ENCODE peak calls at places on chromosomes 13 and 19, in four cellular contexts. Q is left ventricle myocardium inferior, X is right cardiac atrium, G is Karpas-422. M is an unnamed sample.

GRCh38 chr19:19064098-19064722 is 416 bp downstream of the SLC25A42 start:
- DNase-seq in Q (no peak), X (no peak), G (no peak), M (no peak)

GRCh38 chr19:32771596-32771995 is 52.0 kb downstream of the TDRD12 start:
- DNase-seq in Q (no peak), X (no peak), G (no peak), M (no peak)

GRCh38 chr13:50320297-50320862 is 305.1 kb downstream of the KCNRG start:
- DNase-seq in Q (no peak), X (no peak), G (no peak), M (peak)

GRCh38 chr13:60369242-60369641 is 27.8 kb upstream of the TDRD3 start:
- DNase-seq in Q (no peak), X (no peak), G (peak), M (peak)

GRCh38 chr19:39497850-39498261 is 891 bp upstream of the DLL3 start:
- DNase-seq in Q (no peak), X (peak), G (peak), M (no peak)

GRCh38 chr19:38049105-38049649 is 142.2 kb downstream of the SIPA1L3 start:
- DNase-seq in Q (no peak), X (no peak), G (peak), M (no peak)

GRCh38 chr13:106145997-106146864 is 389.2 kb downstream of the EFNB2 start:
- DNase-seq in Q (no peak), X (no peak), G (no peak), M (no peak)

GRCh38 chr19:49911381-49912145 is 14.9 kb upstream of the IL4I1 start:
- DNase-seq in Q (no peak), X (no peak), G (no peak), M (no peak)

GRCh38 chr19:39363909-39364457 is 21.8 kb downstream of the SAMD4B start:
- DNase-seq in Q (peak), X (peak), G (peak), M (no peak)

GRCh38 chr19:3612901-3613741 is 6.4 kb upstream of the TBXA2R start:
- DNase-seq in Q (no peak), X (no peak), G (no peak), M (no peak)

GRCh38 chr13:32033744-32034143 is 2.2 kb downstream of the FRY start:
- DNase-seq in Q (no peak), X (no peak), G (no peak), M (no peak)

GRCh38 chr13:42168497-42168896 is 103.5 kb upstream of the AKAP11 start:
- DNase-seq in Q (no peak), X (no peak), G (no peak), M (no peak)

GRCh38 chr19:51889934-51890333 is 2.2 kb upstream of the ZNF577 start:
- DNase-seq in Q (no peak), X (no peak), G (no peak), M (no peak)

GRCh38 chr19:3270908-3271307 is 46.4 kb downstream of the CELF5 start:
- DNase-seq in Q (no peak), X (no peak), G (peak), M (peak)

GRCh38 chr19:38420935-38421334 is 5.1 kb downstream of the RASGRP4 start:
- DNase-seq in Q (no peak), X (no peak), G (no peak), M (no peak)

GRCh38 chr13:29845440-29846056 is 4.9 kb downstream of the UBL3 start:
- DNase-seq in Q (no peak), X (no peak), G (peak), M (no peak)

GRCh38 chr19:45423033-45423588 is 606 bp downstream of the ERCC1 start:
- DNase-seq in Q (no peak), X (no peak), G (no peak), M (no peak)

GRCh38 chr13:19984430-19985218 is 26.1 kb downstream of the ZMYM2 start:
- DNase-seq in Q (no peak), X (no peak), G (peak), M (peak)

GRCh38 chr19:3818479-3818878 is 32.3 kb upstream of the MATK start:
- DNase-seq in Q (no peak), X (no peak), G (peak), M (no peak)

GRCh38 chr13:46643165-46643777 is 90.3 kb downstream of the LRCH1 start:
- DNase-seq in Q (no peak), X (no peak), G (no peak), M (no peak)

GRCh38 chr13:53074119-53074518 is 45.5 kb downstream of the OLFM4 start:
- DNase-seq in Q (no peak), X (no peak), G (no peak), M (no peak)

GRCh38 chr13:72680353-72680752 is 47.1 kb downstream of the MZT1 start:
- DNase-seq in Q (no peak), X (no peak), G (no peak), M (no peak)

GRCh38 chr13:58018865-58019264 is 387.3 kb downstream of the PCDH17 start:
- DNase-seq in Q (no peak), X (no peak), G (no peak), M (no peak)

GRCh38 chr13:100394005-100394695 is 194.4 kb downstream of the GGACT start:
- DNase-seq in Q (no peak), X (no peak), G (no peak), M (no peak)
- H3K27ac ChIP-seq in Q (peak), X (no peak), G (no peak), M (no peak)

DNA sequence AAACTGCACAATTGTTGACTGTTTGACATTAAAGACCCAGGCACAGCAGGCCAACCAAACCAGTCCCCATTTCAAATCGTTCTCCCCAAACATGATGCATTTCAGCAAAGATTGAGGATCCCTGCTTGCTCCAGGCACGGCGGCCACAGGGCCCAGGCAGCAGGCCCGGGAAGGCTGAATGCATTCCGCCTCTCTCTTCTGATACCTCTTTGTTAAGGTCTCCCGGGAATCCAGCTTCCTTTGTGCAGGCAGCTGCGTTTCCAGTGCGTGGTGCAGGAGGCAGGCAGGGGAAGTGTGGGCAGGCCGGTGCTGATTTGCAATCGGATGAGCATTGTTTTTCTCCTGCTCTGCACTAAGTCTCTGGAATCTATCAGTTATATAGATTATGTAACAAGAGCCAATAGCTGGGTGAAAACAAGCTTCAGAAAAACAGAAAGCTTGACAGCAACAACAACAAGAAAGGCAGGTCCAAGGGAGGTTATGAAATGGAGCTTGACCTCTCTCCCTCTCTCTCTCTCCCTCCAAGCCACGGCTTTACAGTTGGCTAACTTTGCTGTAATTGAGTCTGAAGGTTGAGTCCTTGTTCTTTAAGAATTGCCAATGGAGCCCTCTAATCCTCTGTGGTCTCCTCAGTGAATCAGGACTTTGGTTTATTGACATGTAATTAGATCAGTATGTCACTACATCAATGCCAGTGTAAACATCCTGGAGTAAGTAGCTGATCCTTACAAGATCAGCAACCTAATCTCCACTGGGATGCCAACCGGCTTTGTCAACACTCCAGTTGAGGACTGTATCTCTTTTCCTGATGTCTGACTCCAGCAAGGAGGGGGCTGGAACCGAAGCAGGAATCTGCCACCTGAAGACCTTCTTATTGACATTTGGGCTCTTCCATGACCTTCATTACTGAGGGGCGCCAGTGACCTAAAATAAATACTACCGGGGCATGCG is 338.0 kb downstream of the TEX29 start:
- DNase-seq in Q (no peak), X (no peak), G (no peak), M (no peak)
- H3K27ac ChIP-seq in Q (no peak), X (no peak), G (no peak), M (no peak)

GRCh38 chr19:8308891-8309291 is 733 bp upstream of the CD320 start:
- DNase-seq in Q (peak), X (no peak), G (no peak), M (no peak)
- H3K27ac ChIP-seq in Q (peak), X (no peak), G (no peak), M (peak)

GRCh38 chr19:1087813-1088418 is 7.3 kb downstream of the POLR2E start:
- DNase-seq in Q (no peak), X (peak), G (peak), M (no peak)
- H3K27ac ChIP-seq in Q (peak), X (no peak), G (peak), M (no peak)

DNA sequence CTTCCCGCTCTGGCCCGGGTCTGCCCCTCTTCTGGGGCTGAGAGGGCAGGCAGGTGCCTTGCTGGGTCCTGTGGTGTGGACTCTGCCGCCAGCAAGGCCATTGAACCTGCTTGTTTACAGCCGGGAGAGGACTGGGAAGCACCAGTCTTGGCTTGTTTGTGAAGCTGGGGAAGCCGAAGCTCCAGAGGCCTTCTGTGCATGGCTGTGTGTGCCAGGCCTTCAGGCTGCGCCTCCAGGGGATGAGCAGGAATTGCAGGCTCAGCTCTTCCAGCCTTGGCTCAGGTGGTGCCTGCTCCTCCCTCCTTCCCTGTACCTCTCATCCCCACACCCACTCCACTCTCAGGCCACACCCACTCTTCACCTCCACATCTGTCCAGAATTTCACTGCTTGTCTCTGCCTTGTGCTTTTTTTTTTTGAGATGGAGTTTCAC is 17.5 kb downstream of the NDUFB7 start:
- DNase-seq in Q (no peak), X (peak), G (no peak), M (peak)
- H3K27ac ChIP-seq in Q (peak), X (no peak), G (no peak), M (no peak)

GRCh38 chr19:2087621-2088100 is 8.5 kb downstream of the MOB3A start:
- DNase-seq in Q (no peak), X (no peak), G (peak), M (no peak)
- H3K27ac ChIP-seq in Q (peak), X (peak), G (peak), M (peak)

GRCh38 chr13:21152251-21152899 is 24.0 kb downstream of the SKA3 start:
- DNase-seq in Q (no peak), X (no peak), G (no peak), M (no peak)

GRCh38 chr13:21147827-21148226 is 28.5 kb downstream of the SKA3 start:
- DNase-seq in Q (no peak), X (no peak), G (no peak), M (no peak)

GRCh38 chr13:21149568-21149967 is 26.8 kb downstream of the SKA3 start:
- DNase-seq in Q (no peak), X (no peak), G (no peak), M (no peak)

GRCh38 chr13:21148557-21149258 is 27.6 kb downstream of the SKA3 start:
- DNase-seq in Q (no peak), X (no peak), G (no peak), M (no peak)

GRCh38 chr13:21150013-21150412 is 26.3 kb downstream of the SKA3 start:
- DNase-seq in Q (no peak), X (no peak), G (no peak), M (no peak)
- H3K27ac ChIP-seq in Q (peak), X (no peak), G (peak), M (no peak)

M was measured in mammary epithelial cell.